ENCODE peak calls at places on chromosomes 12 and 14, in five cellular contexts. E is mucosa of descending colon, Y is ovary, K is HepG2, I is GM23338. H is an unnamed sample.

GRCh38 chr14:101235042-101235871 is 326.0 kb upstream of the DIO3 start:
- DNase-seq in E (no peak), Y (peak; percentile 70), K (peak; percentile 47), I (peak; percentile 77), H (peak; percentile 4)

GRCh38 chr14:44896275-44897040 is 65.3 kb downstream of the KLHL28 start:
- DNase-seq in E (no peak), Y (no peak), K (peak; percentile 33), I (no peak), H (no peak)

GRCh38 chr12:41264281-41264680 is 76.2 kb downstream of the PDZRN4 start:
- DNase-seq in E (no peak), Y (no peak), K (peak; percentile 3), I (peak; percentile 36), H (no peak)

GRCh38 chr12:16949351-16949750 is 343.4 kb upstream of the LMO3 start:
- DNase-seq in E (no peak), Y (no peak), K (no peak), I (peak; percentile 2), H (no peak)

GRCh38 chr12:131990066-131990979 is 40.6 kb downstream of the EP400 start:
- DNase-seq in E (no peak), Y (no peak), K (no peak), I (peak; percentile 80), H (no peak)

GRCh38 chr14:77478796-77479195 is 19.8 kb downstream of the ISM2 start:
- DNase-seq in E (no peak), Y (no peak), K (no peak), I (no peak), H (no peak)

GRCh38 chr12:120225852-120226640 is 25.1 kb upstream of the RPLP0 start:
- DNase-seq in E (peak; percentile 90), Y (no peak), K (no peak), I (peak; percentile 48), H (no peak)

GRCh38 chr14:30528119-30528518 is 30.8 kb upstream of the G2E3 start:
- DNase-seq in E (no peak), Y (no peak), K (peak; percentile 21), I (peak; percentile 20), H (no peak)

GRCh38 chr12:105622846-105623245 is 292.4 kb downstream of the C12orf75 start:
- DNase-seq in E (no peak), Y (no peak), K (no peak), I (no peak), H (no peak)

GRCh38 chr14:65940056-65940735 is 527.7 kb downstream of the FUT8 start:
- DNase-seq in E (no peak), Y (no peak), K (peak; percentile 35), I (peak; percentile 26), H (no peak)

GRCh38 chr12:94721173-94721572 is 70.8 kb upstream of the TMCC3 start:
- DNase-seq in E (no peak), Y (no peak), K (no peak), I (no peak), H (no peak)

GRCh38 chr12:32947203-32947795 is 50.7 kb upstream of the PKP2 start:
- DNase-seq in E (no peak), Y (no peak), K (peak; percentile 9), I (peak; percentile 61), H (no peak)

GRCh38 chr12:22851532-22851931 is 226.6 kb downstream of the ETNK1 start:
- DNase-seq in E (no peak), Y (no peak), K (no peak), I (no peak), H (no peak)

GRCh38 chr12:1553987-1554982 is 40.1 kb downstream of the FBXL14 start:
- DNase-seq in E (no peak), Y (no peak), K (no peak), I (no peak), H (no peak)

GRCh38 chr12:109934026-109934425 is 34.0 kb downstream of the TCHP start:
- DNase-seq in E (no peak), Y (peak; percentile 53), K (no peak), I (peak; percentile 35), H (no peak)

GRCh38 chr12:62604373-62604772 is 137.7 kb downstream of the MON2 start:
- DNase-seq in E (no peak), Y (no peak), K (no peak), I (no peak), H (no peak)

GRCh38 chr14:64220466-64220865 is 73.7 kb downstream of the ESR2 start:
- DNase-seq in E (no peak), Y (peak; percentile 77), K (no peak), I (no peak), H (no peak)

GRCh38 chr14:64217747-64218146 is 76.4 kb downstream of the ESR2 start:
- DNase-seq in E (no peak), Y (no peak), K (no peak), I (no peak), H (no peak)

GRCh38 chr14:64218344-64219240 is 75.6 kb downstream of the ESR2 start:
- DNase-seq in E (no peak), Y (peak; percentile 61), K (no peak), I (no peak), H (peak; percentile 35)

GRCh38 chr14:64221604-64222003 is 72.6 kb downstream of the ESR2 start:
- DNase-seq in E (no peak), Y (no peak), K (no peak), I (no peak), H (no peak)

DNA sequence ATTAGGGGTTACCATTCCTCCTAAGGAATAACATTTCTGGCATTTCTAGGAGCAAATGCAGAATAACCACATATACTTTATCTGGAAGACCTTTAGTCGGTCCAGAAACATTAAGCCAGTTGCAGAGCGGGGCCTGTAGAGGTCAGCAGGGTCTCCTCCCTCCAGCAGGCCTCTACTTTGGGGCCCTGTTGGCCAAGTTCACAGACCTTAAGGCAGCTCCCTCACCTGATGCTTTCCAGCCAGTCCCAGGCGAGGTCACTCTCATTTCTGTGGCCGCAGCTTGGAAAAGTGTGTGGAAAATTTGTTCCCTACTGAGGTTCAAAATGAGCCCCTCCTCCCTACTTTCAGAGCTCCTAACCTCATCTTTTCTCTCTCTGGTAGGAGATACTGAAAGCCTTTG is 74.1 kb downstream of the ESR2 start:
- DNase-seq in E (no peak), Y (no peak), K (no peak), I (no peak), H (no peak)
- TF ChIP-seq CTCF in E (no peak), Y (no peak), K (no peak), I (peak; percentile 19), H (no peak)

GRCh38 chr12:53695148-53696138 is 19.6 kb upstream of the ATP5MC2 start:
- DNase-seq in E (no peak), Y (peak; percentile 43), K (no peak), I (peak; percentile 70), H (no peak)

GRCh38 chr12:53696285-53696654 is 20.4 kb upstream of the ATP5MC2 start:
- DNase-seq in E (peak; percentile 56), Y (no peak), K (peak; percentile 82), I (peak; percentile 98), H (peak; percentile 86)

GRCh38 chr12:53696655-53697321 is 20.9 kb upstream of the ATP5MC2 start:
- DNase-seq in E (no peak), Y (no peak), K (no peak), I (peak; percentile 25), H (no peak)

GRCh38 chr12:53698948-53699672 is 23.2 kb upstream of the ATP5MC2 start:
- DNase-seq in E (no peak), Y (no peak), K (no peak), I (no peak), H (no peak)

DNA sequence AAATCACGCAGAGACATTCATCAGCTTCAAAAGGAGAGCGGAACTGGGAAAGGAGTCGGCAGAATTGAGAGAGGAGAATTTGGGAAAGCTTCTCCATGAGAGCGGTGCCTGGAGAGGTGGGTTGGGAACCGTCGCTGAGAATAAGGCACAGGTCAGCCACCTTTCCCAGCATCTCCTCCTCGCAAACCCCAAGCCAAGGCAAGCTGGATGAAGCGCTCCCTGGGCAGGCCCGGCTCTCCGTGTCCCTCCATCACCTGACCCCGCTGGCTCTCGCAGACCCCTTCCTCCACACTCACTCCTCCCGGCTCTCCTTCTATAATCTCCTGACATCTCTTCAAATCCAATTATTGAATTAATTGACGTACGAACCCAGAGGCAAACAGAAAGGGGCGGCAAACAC is 18.9 kb upstream of the ATP5MC2 start:
- DNase-seq in E (no peak), Y (no peak), K (no peak), I (peak; percentile 51), H (no peak)
- H3K4me3 ChIP-seq in E (no peak overlapping the region), Y (no peak overlapping the region), K (no peak overlapping the region), I (peak overlapping the region; percentile 62), H (no peak overlapping the region)

GRCh38 chr12:25017336-25017735 is 68.4 kb upstream of the BCAT1 start:
- DNase-seq in E (no peak), Y (no peak), K (no peak), I (no peak), H (no peak)

GRCh38 chr12:25018146-25018545 is 69.2 kb upstream of the BCAT1 start:
- DNase-seq in E (no peak), Y (no peak), K (no peak), I (no peak), H (no peak)

GRCh38 chr12:25009511-25010092 is 60.7 kb upstream of the BCAT1 start:
- DNase-seq in E (no peak), Y (no peak), K (no peak), I (no peak), H (no peak)

GRCh38 chr12:25013061-25013460 is 64.2 kb upstream of the BCAT1 start:
- DNase-seq in E (no peak), Y (no peak), K (no peak), I (no peak), H (no peak)

GRCh38 chr12:25014961-25015360 is 66.1 kb upstream of the BCAT1 start:
- DNase-seq in E (no peak), Y (no peak), K (no peak), I (no peak), H (no peak)
- H3K36me3 ChIP-seq in E (no peaks in the 10 kb centered on the region), Y (no peaks in the 10 kb centered on the region), K (no peaks in the 10 kb centered on the region), I (no peaks in the 10 kb centered on the region), H (no peaks in the 10 kb centered on the region)

DNA sequence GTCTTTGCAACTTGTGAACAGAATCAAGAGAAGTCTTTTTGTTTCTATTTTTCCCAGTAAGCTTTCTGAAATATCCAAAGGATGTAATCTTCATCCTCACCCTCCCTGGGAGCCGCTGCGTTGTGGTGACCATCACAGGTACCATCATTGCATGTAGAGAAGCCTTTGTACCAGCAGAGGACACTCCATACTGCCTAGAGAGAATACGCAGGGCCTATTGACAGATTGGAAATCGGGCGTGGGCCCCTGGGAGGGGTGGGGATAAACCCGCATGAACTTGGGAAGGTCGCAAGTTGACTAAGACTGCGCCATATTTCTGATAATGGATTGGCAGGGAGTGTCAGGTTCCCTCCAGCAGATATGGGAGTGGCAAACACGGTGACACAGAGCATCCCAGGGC is 12.7 kb downstream of the KRT1 start:
- DNase-seq in E (no peak), Y (no peak), K (no peak), I (peak; percentile 47), H (no peak)
- TF ChIP-seq CTCF in E (no peak), Y (no peak), K (peak; percentile 3), I (peak; percentile 76), H (no peak)

DNA sequence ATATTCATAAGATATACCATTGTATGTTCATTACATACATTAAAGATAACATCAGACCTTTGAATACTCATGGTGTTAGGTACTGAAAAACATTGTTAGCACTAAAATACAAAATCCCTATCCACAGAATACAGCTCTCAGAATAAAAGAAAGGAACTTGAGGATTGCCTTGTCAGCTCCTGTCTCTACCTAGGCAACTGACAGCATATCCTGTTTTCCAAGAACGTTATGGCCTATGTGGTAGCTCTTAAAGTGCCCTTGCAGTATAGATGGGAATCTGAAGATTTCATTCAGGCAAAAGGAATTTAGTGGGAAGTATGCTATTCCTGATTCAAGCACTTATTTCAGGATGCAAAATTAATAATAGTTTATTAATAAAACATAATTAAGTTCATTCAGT is 1.8 kb upstream of the PPP1R12A start:
- DNase-seq in E (no peak), Y (no peak), K (no peak), I (no peak), H (no peak)
- H3K4me3 ChIP-seq in E (no peak overlapping the region), Y (peak overlapping the region; percentile 85), K (peak overlapping the region; percentile 98), I (no peak overlapping the region), H (no peak overlapping the region)

GRCh38 chr14:23067847-23068791 is 10.8 kb upstream of the CDH24 start:
- DNase-seq in E (no peak), Y (peak; percentile 40), K (no peak), I (no peak), H (no peak)
- H3K36me3 ChIP-seq in E (peaks cover 14% of the 10 kb centered on the region), Y (peaks cover 2% of the 10 kb centered on the region), K (peaks cover 76% of the 10 kb centered on the region), I (peaks cover 50% of the 10 kb centered on the region), H (peaks cover 13% of the 10 kb centered on the region)